ENCODE peak calls at places on chromosomes 16 and 17, in five cellular contexts. J, T, Z, G and R are unnamed samples.
A peak's percentile ranks its signal among the peaks of the same experiment; 100 is the strongest.

GRCh38 chr17:55304171-55304859 is 39.6 kb downstream of the HLF start:
- DNase-seq in J (no peak), T (no peak), Z (no peak), G (no peak), R (no peak)

GRCh38 chr17:12457493-12457892 is 208.2 kb upstream of the MYOCD start:
- DNase-seq in J (no peak), T (no peak), Z (no peak), G (peak; percentile 38), R (peak; percentile 36)

GRCh38 chr17:63399856-63400255 is 46.2 kb downstream of the CYB561 start:
- DNase-seq in J (no peak), T (no peak), Z (peak; percentile 19), G (no peak), R (peak; percentile 67)

GRCh38 chr16:89288577-89288844 is 71.0 kb downstream of the ZNF778 start:
- DNase-seq in J (no peak), T (no peak), Z (no peak), G (no peak), R (no peak)

GRCh38 chr17:40562841-40563370 is 2.4 kb downstream of the CCR7 start:
- DNase-seq in J (no peak), T (no peak), Z (no peak), G (no peak), R (no peak)

GRCh38 chr16:4679156-4679853 is 14.1 kb upstream of the NUDT16L1 start:
- DNase-seq in J (no peak), T (no peak), Z (no peak), G (no peak), R (no peak)

GRCh38 chr17:48045270-48046001 is 2.7 kb upstream of the NFE2L1 start:
- DNase-seq in J (no peak), T (no peak), Z (no peak), G (no peak), R (no peak)

GRCh38 chr17:41583137-41584127 is 3.3 kb downstream of the KRT14 start:
- DNase-seq in J (no peak), T (no peak), Z (no peak), G (no peak), R (no peak)

GRCh38 chr17:46772013-46772878 is 46.2 kb downstream of the WNT3 start:
- DNase-seq in J (no peak), T (peak; percentile 85), Z (no peak), G (no peak), R (peak; percentile 38)

GRCh38 chr16:9055661-9056060 is 35.8 kb upstream of the HAPSTR1 start:
- DNase-seq in J (no peak), T (no peak), Z (peak; percentile 79), G (no peak), R (no peak)

GRCh38 chr17:9768381-9768934 is 22.9 kb downstream of the DHRS7C start:
- DNase-seq in J (no peak), T (no peak), Z (peak; percentile 33), G (no peak), R (peak; percentile 47)

GRCh38 chr16:75482434-75483205 is 12.6 kb downstream of the CHST6 start:
- DNase-seq in J (no peak), T (no peak), Z (no peak), G (no peak), R (no peak)

GRCh38 chr17:36503456-36504155 is 17.1 kb downstream of the ZNHIT3 start:
- DNase-seq in J (no peak), T (peak; percentile 40), Z (no peak), G (no peak), R (no peak)

GRCh38 chr17:28747801-28748750 is 4.3 kb downstream of the TRAF4 start:
- DNase-seq in J (no peak), T (peak; percentile 52), Z (no peak), G (no peak), R (no peak)

GRCh38 chr16:1448536-1449116 is 4.3 kb upstream of the CCDC154 start:
- DNase-seq in J (no peak), T (no peak), Z (no peak), G (no peak), R (no peak)

GRCh38 chr17:63356275-63356905 is 89.7 kb downstream of the CYB561 start:
- DNase-seq in J (no peak), T (no peak), Z (peak; percentile 96), G (peak; percentile 46), R (peak; percentile 77)

GRCh38 chr17:75530837-75531723 is 5.6 kb downstream of the LLGL2 start:
- DNase-seq in J (no peak), T (no peak), Z (no peak), G (no peak), R (no peak)

GRCh38 chr16:8963825-8964441 is at the start of gene USP7:
- DNase-seq in J (peak; percentile 87), T (peak; percentile 92), Z (peak; percentile 87), G (peak; percentile 94), R (peak; percentile 98)

GRCh38 chr16:75341934-75342811 is 90.7 kb upstream of the BCAR1 start:
- DNase-seq in J (no peak), T (no peak), Z (peak; percentile 81), G (peak; percentile 27), R (peak; percentile 41)

GRCh38 chr16:3274490-3274889 is 8.8 kb upstream of the ZNF263 start:
- DNase-seq in J (no peak), T (no peak), Z (peak; percentile 20), G (no peak), R (no peak)

GRCh38 chr17:17561408-17562144 is 29.9 kb downstream of the PEMT start:
- DNase-seq in J (no peak), T (no peak), Z (no peak), G (no peak), R (no peak)

GRCh38 chr16:898761-899677 is 71.8 kb downstream of the LMF1 start:
- DNase-seq in J (no peak), T (no peak), Z (no peak), G (no peak), R (no peak)

GRCh38 chr17:39231587-39232551 is 6.1 kb upstream of the STAC2 start:
- DNase-seq in J (peak; percentile 31), T (peak; percentile 88), Z (no peak), G (peak; percentile 89), R (peak; percentile 90)